ENCODE peak calls at places on chromosomes 13 and 19, in six cellular contexts. J is fibroblast of lung, W is memory B cell, N is NCI-H2081, M is fibroblast of mammary gland, S is aorta. H is an unnamed sample.

GRCh38 chr19:39805120-39805519 is 26.5 kb downstream of the LEUTX start:
- DNase-seq in S (no peak), N (no peak), M (peak), J (no peak), W (no peak), H (no peak)

GRCh38 chr19:3383121-3383722 is 16.8 kb downstream of the NFIC start:
- DNase-seq in N (no peak), W (no peak), M (peak), J (no peak), S (peak), H (no peak)

GRCh38 chr13:49300716-49301589 is 53.2 kb downstream of the CDADC1 start:
- DNase-seq in J (peak), W (peak), S (peak), N (peak), M (peak), H (peak)

GRCh38 chr13:61187471-61187870 is 228.2 kb downstream of the PCDH20 start:
- DNase-seq in M (no peak), S (no peak), J (no peak), W (no peak), N (peak), H (no peak)

GRCh38 chr19:32098953-32099352 is 246.5 kb upstream of the ZNF507 start:
- DNase-seq in W (no peak), J (no peak), S (no peak), M (no peak), N (no peak), H (no peak)

GRCh38 chr19:45087531-45087930 is 5.4 kb upstream of the PPP1R37 start:
- DNase-seq in W (no peak), M (no peak), J (no peak), S (no peak), N (no peak), H (no peak)

GRCh38 chr13:50915562-50915961 is 6.0 kb downstream of the RNASEH2B start:
- DNase-seq in M (no peak), N (peak), W (no peak), J (no peak), S (no peak), H (no peak)

GRCh38 chr13:23772717-23773116 is 116.5 kb downstream of the MIPEP start:
- DNase-seq in J (no peak), N (no peak), M (no peak), W (no peak), S (no peak), H (no peak)